ENCODE peak calls at places on chromosomes 5 and 9, in four cellular contexts. R is right atrium auricular region, L is prostate gland, M is PC-9. Q is an unnamed sample.

GRCh38 chr5:154368041-154368800 is 77.6 kb upstream of the SAP30L start:
- DNase-seq in R (peak; percentile 82), L (peak; percentile 12), M (peak; percentile 96), Q (peak; percentile 31)

GRCh38 chr5:65034029-65034781 is 265.5 kb downstream of the CWC27 start:
- DNase-seq in R (peak; percentile 64), L (no peak), M (no peak), Q (no peak)

GRCh38 chr5:19853616-19854240 is 134.3 kb downstream of the CDH18 start:
- DNase-seq in R (no peak), L (no peak), M (no peak), Q (no peak)

GRCh38 chr5:78286288-78286687 is 8.2 kb downstream of the AP3B1 start:
- DNase-seq in R (no peak), L (no peak), M (no peak), Q (no peak)

GRCh38 chr9:126781717-126782388 is 23.0 kb upstream of the ZBTB43 start:
- DNase-seq in R (peak; percentile 81), L (peak; percentile 76), M (peak; percentile 63), Q (peak; percentile 86)

GRCh38 chr5:160802567-160802966 is 49.4 kb downstream of the ATP10B start:
- DNase-seq in R (no peak), L (no peak), M (no peak), Q (no peak)

GRCh38 chr5:59724482-59725392 is 168.8 kb downstream of the PDE4D start:
- DNase-seq in R (no peak), L (no peak), M (no peak), Q (peak; percentile 46)

GRCh38 chr5:143865421-143865820 is 53.5 kb downstream of the HMHB1 start:
- DNase-seq in R (no peak), L (peak; percentile 29), M (no peak), Q (no peak)

GRCh38 chr9:87446527-87446926 is 51.1 kb upstream of the DAPK1 start:
- DNase-seq in R (no peak), L (no peak), M (no peak), Q (no peak)

GRCh38 chr5:36240779-36241635 is 718 bp downstream of the NADK2 start:
- DNase-seq in R (peak; percentile 68), L (peak; percentile 49), M (peak; percentile 63), Q (peak; percentile 53)

GRCh38 chr9:21415492-21416267 is 6.8 kb downstream of the IFNA8 start:
- DNase-seq in R (no peak), L (peak; percentile 64), M (no peak), Q (no peak)

GRCh38 chr9:2234371-2234893 is 219.3 kb downstream of the SMARCA2 start:
- DNase-seq in R (no peak), L (no peak), M (no peak), Q (no peak)

GRCh38 chr9:18829066-18829465 is 203.9 kb downstream of the SAXO1 start:
- DNase-seq in R (no peak), L (no peak), M (no peak), Q (no peak)

GRCh38 chr5:59079622-59080620 is 497.0 kb downstream of the RAB3C start:
- DNase-seq in R (peak; percentile 66), L (no peak), M (peak; percentile 50), Q (no peak)

GRCh38 chr9:37806271-37806670 is 5.7 kb downstream of the DCAF10 start:
- DNase-seq in R (no peak), L (no peak), M (no peak), Q (no peak)

GRCh38 chr5:58967597-58968281 is 384.9 kb downstream of the RAB3C start:
- DNase-seq in R (no peak), L (no peak), M (no peak), Q (no peak)

GRCh38 chr9:69180670-69181069 is 6.6 kb downstream of the TJP2 start:
- DNase-seq in R (peak; percentile 80), L (peak; percentile 47), M (peak; percentile 99), Q (peak; percentile 58)

GRCh38 chr5:34686762-34687268 is 30.7 kb downstream of the RAI14 start:
- DNase-seq in R (peak; percentile 90), L (no peak), M (peak; percentile 88), Q (peak; percentile 89)

GRCh38 chr5:56696900-56697299 is 118.4 kb upstream of the MAP3K1 start:
- DNase-seq in R (no peak), L (no peak), M (no peak), Q (no peak)

GRCh38 chr5:90142531-90142930 is 267.0 kb downstream of the CETN3 start:
- DNase-seq in R (no peak), L (no peak), M (no peak), Q (no peak)

GRCh38 chr9:32741706-32742105 is 41.6 kb upstream of the TMEM215 start:
- DNase-seq in R (no peak), L (no peak), M (peak; percentile 82), Q (no peak)

GRCh38 chr5:176535101-176535654 is 2.0 kb downstream of the RNF44 start:
- DNase-seq in R (no peak), L (peak; percentile 40), M (no peak), Q (peak; percentile 63)

GRCh38 chr9:16246785-16247184 is 623.7 kb downstream of the BNC2 start:
- DNase-seq in R (no peak), L (no peak), M (no peak), Q (no peak)

GRCh38 chr9:1125741-1126140 is 75.6 kb downstream of the DMRT2 start:
- DNase-seq in R (no peak), L (no peak), M (no peak), Q (no peak)

GRCh38 chr5:94459915-94460314 is 158.5 kb downstream of the KIAA0825 start:
- DNase-seq in R (no peak), L (no peak), M (no peak), Q (no peak)

GRCh38 chr5:90645024-90645610 is 86.5 kb downstream of the ADGRV1 start:
- DNase-seq in R (no peak), L (no peak), M (no peak), Q (no peak)

GRCh38 chr9:110126986-110127864 is 80.7 kb downstream of the C9orf152 start:
- DNase-seq in R (peak; percentile 78), L (no peak), M (no peak), Q (peak; percentile 55)

GRCh38 chr9:77977210-77977611 is 54.4 kb downstream of the GNAQ start:
- DNase-seq in R (peak; percentile 78), L (no peak), M (peak; percentile 43), Q (peak; percentile 50)

GRCh38 chr5:147887925-147888324 is 9.4 kb downstream of the SCGB3A2 start:
- DNase-seq in R (no peak), L (no peak), M (peak; percentile 45), Q (no peak)

GRCh38 chr9:117276444-117276843 is 138.4 kb downstream of the ASTN2 start:
- DNase-seq in R (no peak), L (no peak), M (no peak), Q (no peak)

GRCh38 chr5:170265527-170265926 is 32.0 kb downstream of the LCP2 start:
- DNase-seq in R (no peak), L (no peak), M (no peak), Q (no peak)

GRCh38 chr5:159817262-159818029 is 98.8 kb upstream of the ADRA1B start:
- DNase-seq in R (peak; percentile 9), L (no peak), M (peak; percentile 82), Q (no peak)

GRCh38 chr5:110038297-110038997 is 348.7 kb downstream of the MAN2A1 start:
- DNase-seq in R (no peak), L (no peak), M (no peak), Q (no peak)

DNA sequence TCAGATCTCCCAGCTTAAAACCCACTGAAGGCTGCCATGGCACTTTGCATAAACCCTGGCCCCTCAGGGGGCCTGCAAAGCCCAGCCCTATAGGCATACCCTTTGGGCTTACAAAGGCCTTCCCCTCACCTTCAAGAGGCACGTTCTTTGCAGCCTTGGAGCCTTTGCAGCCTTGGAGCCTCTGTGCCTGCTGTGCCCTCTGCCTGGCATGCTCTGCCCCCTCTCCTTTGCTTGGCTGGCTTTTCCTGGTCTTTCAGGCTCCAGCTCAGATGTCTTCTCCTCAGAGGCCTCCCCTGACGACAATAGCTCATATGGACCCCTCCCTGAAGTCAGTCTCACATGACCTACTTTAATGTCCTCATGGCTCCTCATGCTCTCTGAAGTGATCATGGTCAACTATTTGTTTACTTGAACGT is 60.3 kb downstream of the CXXC5 start:
- DNase-seq in R (no peak), L (no peak), M (no peak), Q (no peak)
- H3K4me1 ChIP-seq in R (peaks cover 40% of the 10 kb centered on the region), L (no peaks in the 10 kb centered on the region), M (peaks cover 5% of the 10 kb centered on the region), Q (peaks cover 15% of the 10 kb centered on the region)

GRCh38 chr9:96338299-96338698 is 36.3 kb upstream of the HSD17B3 start:
- DNase-seq in R (no peak), L (no peak), M (no peak), Q (no peak)
- H3K27ac ChIP-seq in R (no peak overlapping the region), L (no peak overlapping the region), M (no peak overlapping the region), Q (no peak overlapping the region)

GRCh38 chr5:119454171-119454570 is 1.9 kb downstream of the HSD17B4 start:
- DNase-seq in R (no peak), L (no peak), M (no peak), Q (no peak)
- H3K4me1 ChIP-seq in R (peaks cover 19% of the 10 kb centered on the region), L (no peaks in the 10 kb centered on the region), M (peaks cover 9% of the 10 kb centered on the region), Q (peaks cover 2% of the 10 kb centered on the region)

DNA sequence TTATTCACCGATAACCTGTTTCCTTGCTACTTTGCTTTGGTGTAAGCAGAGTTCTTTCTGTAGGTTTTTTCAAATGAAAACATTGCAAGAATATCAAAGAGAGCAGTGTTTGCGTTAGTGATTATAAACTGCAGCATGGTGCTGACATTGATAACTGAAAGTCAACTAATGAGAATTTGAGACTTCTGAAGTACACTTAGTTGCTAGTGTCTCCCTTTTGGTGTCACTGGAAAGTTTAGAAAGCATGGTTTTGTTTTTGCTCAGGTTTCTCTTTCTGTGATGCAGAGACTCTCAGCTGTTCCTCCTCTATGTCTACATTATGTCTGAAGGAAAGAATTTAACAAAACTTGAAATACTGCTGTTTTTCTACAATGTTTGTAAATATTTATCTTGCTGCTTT is 80.2 kb upstream of the ZNF169 start:
- DNase-seq in R (no peak), L (no peak), M (no peak), Q (no peak)
- H3K27ac ChIP-seq in R (no peak overlapping the region), L (no peak overlapping the region), M (no peak overlapping the region), Q (no peak overlapping the region)